ENCODE peak calls at places on chromosome 18, in nine cellular contexts. X, C, R, Y, F, G, Z, S and L are unnamed samples.

GRCh38 chr18:12278765-12279682 is 24.9 kb downstream of the CIDEA start:
- DNase-seq in G (peak; percentile 80), Y (peak; percentile 90), X (peak; percentile 75), R (peak; percentile 82), S (peak; percentile 78), Z (peak; percentile 98), F (peak; percentile 83), C (peak; percentile 59), L (peak; percentile 97)

GRCh38 chr18:71045331-71046065 is 756.7 kb downstream of the SOCS6 start:
- DNase-seq in Z (no peak), X (no peak), Y (no peak), C (no peak), G (no peak), S (no peak), F (no peak), R (no peak), L (no peak)

GRCh38 chr18:74331404-74331803 is 15.8 kb downstream of the C18orf63 start:
- DNase-seq in Y (no peak), F (peak; percentile 32), C (no peak), R (no peak), S (no peak), X (no peak), Z (no peak), G (no peak), L (peak; percentile 13)

GRCh38 chr18:41323044-41323443 is 632.0 kb upstream of the PIK3C3 start:
- DNase-seq in Y (no peak), R (no peak), Z (no peak), S (no peak), F (no peak), C (no peak), X (no peak), G (no peak), L (no peak)

GRCh38 chr18:10190564-10190963 is 263.9 kb upstream of the APCDD1 start:
- DNase-seq in X (no peak), F (no peak), G (no peak), R (no peak), Y (no peak), Z (no peak), S (no peak), C (no peak), L (no peak)

GRCh38 chr18:25896178-25896780 is 194.1 kb downstream of the SS18 start:
- DNase-seq in F (peak; percentile 68), Z (no peak), X (no peak), S (no peak), C (no peak), G (no peak), R (no peak), Y (no peak), L (peak; percentile 29)

GRCh38 chr18:40094441-40094840 is 1860.6 kb upstream of the PIK3C3 start:
- DNase-seq in C (no peak), Y (no peak), S (no peak), G (no peak), X (no peak), Z (no peak), R (no peak), F (no peak), L (no peak)

GRCh38 chr18:74790451-74790850 is 192.8 kb downstream of the ZNF407 start:
- DNase-seq in R (no peak), C (no peak), Z (no peak), Y (no peak), X (no peak), F (no peak), G (no peak), S (no peak), L (no peak)

GRCh38 chr18:54888933-54889332 is 60.7 kb downstream of the RAB27B start:
- DNase-seq in C (no peak), G (no peak), X (no peak), Y (no peak), S (no peak), F (no peak), Z (no peak), R (no peak), L (peak; percentile 27)

GRCh38 chr18:31954349-31954748 is 11.4 kb upstream of the TRAPPC8 start:
- DNase-seq in R (no peak), Y (no peak), F (peak; percentile 63), G (no peak), S (no peak), C (no peak), Z (no peak), X (peak; percentile 27), L (no peak)

GRCh38 chr18:31659574-31660149 is 24.7 kb downstream of the B4GALT6 start:
- DNase-seq in G (no peak), X (no peak), R (no peak), Y (no peak), S (no peak), F (no peak), C (no peak), Z (no peak), L (no peak)

GRCh38 chr18:46622451-46622850 is 34.6 kb downstream of the LOXHD1 start:
- DNase-seq in S (no peak), R (no peak), Y (no peak), G (no peak), C (no peak), F (no peak), Z (no peak), X (no peak), L (no peak)

GRCh38 chr18:46622999-46623398 is 34.0 kb downstream of the LOXHD1 start:
- DNase-seq in S (no peak), R (no peak), X (no peak), G (no peak), Y (no peak), F (no peak), Z (no peak), C (no peak), L (no peak)

GRCh38 chr18:46625069-46625468 is 32.0 kb downstream of the LOXHD1 start:
- DNase-seq in Z (no peak), C (no peak), F (no peak), S (no peak), G (no peak), X (no peak), R (no peak), Y (no peak), L (no peak)

GRCh38 chr18:46623541-46623940 is 33.5 kb downstream of the LOXHD1 start:
- DNase-seq in G (no peak), R (peak; percentile 19), X (no peak), S (no peak), C (no peak), Y (no peak), Z (no peak), F (no peak), L (no peak)

DNA sequence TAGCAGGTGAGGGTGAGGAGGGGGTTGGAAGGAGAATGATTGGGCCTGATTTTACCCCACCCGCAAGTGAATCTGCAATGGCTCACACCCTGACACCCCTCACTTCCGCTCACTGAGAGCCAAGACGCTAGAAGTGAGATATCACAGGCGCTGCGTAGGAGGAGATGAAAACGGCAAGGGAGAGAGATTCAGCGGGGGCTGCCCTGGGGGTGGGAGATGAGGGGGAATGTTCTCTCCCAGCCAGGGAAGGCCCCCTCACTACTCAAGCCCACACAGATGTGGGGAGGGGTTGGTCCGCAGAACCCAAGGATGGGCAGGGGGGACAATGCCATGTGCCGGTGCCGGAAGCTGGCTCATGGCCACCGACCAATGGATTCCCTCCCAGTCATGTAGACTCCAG is 32.9 kb downstream of the LOXHD1 start:
- DNase-seq in R (no peak), X (no peak), F (no peak), C (no peak), G (no peak), Y (no peak), S (no peak), Z (no peak), L (no peak)
- H3K27ac ChIP-seq in R (no peak overlapping the region), X (no peak overlapping the region), F (no peak overlapping the region), C (no peak overlapping the region), G (no peak overlapping the region), Y (no peak overlapping the region), S (no peak overlapping the region), Z (no peak overlapping the region), L (no peak overlapping the region)

DNA sequence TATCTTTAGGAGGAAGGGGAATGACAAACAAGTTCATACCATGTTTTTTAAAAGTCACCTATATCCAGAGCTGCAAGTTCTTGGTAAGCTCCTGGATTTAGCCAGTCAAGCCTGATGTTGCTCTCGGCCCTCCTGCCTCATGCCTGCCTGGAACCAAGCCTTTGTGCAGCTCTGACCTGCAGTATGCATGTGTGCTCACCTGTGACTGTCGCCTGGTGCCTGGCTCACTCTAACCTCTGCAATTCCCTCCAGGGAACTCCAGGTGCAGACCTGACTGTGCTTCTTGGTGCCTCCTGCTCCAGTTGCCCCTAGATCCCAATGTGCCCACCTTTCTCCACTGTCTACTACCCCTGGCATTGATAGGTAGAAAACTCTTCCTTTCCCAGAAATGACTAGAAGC is 85.1 kb upstream of the ZBTB14 start:
- DNase-seq in Z (no peak), C (no peak), R (no peak), S (no peak), F (no peak), G (no peak), X (no peak), Y (no peak), L (no peak)
- TF ChIP-seq CTCF in Z (no peak), C (no peak), R (no peak), S (no peak), F (no peak), G (no peak), X (no peak), Y (no peak), L (no peak)

DNA sequence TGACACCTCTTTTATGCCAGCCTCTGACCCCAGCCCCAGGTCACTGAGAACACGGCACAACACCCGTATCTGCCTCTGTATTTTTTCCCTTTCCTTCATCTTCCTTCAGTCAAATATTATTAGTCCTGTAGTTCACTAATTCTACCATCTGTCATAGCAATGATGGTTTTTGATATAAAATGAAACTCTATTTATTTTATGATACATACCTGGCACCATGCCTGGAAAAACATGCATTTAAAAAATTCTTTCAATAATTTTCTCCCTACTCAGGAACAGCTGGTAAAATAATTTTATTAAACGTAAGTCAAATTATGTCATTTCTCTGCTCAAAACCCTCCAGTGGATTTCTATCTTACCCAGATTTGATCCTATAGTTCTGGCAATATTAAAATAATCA is 224.7 kb downstream of the CDH7 start:
- DNase-seq in Z (no peak), Y (no peak), F (no peak), G (no peak), C (no peak), X (no peak), R (no peak), S (no peak), L (no peak)
- H3K9me3 ChIP-seq in Z (no peaks in the 10 kb centered on the region), Y (no peaks in the 10 kb centered on the region), F (no peaks in the 10 kb centered on the region), G (no peaks in the 10 kb centered on the region), C (no peaks in the 10 kb centered on the region), X (no peaks in the 10 kb centered on the region), R (no peaks in the 10 kb centered on the region), S (no peaks in the 10 kb centered on the region), L (peaks cover 18% of the 10 kb centered on the region)

GRCh38 chr18:27004056-27004829 is 138.7 kb upstream of the AQP4 start:
- DNase-seq in X (no peak), R (no peak), Z (no peak), Y (no peak), F (no peak), C (no peak), S (no peak), G (no peak), L (no peak)

GRCh38 chr18:27005589-27005988 is 140.1 kb upstream of the AQP4 start:
- DNase-seq in C (no peak), X (no peak), S (no peak), Y (no peak), F (peak; percentile 9), G (no peak), R (no peak), Z (no peak), L (no peak)

DNA sequence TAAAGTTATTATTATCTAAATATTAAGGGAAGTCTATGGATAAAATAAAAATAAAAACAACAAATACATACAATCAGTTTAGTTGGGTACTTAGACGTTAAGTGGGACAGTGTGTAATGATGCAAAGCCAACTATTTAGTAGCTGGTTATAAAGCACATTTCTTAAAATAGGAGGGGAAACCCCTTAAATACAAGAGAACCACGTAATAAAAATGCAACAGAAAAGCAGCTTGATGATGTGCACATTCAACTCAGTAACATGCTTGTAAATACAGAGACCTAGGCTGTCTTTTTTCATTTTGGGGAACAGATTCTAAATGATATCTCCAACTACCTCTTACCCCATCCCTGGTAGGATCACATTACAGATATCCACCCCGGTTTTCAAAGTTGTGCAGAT is 134.3 kb upstream of the AQP4 start:
- DNase-seq in Z (no peak), F (no peak), Y (no peak), X (no peak), S (no peak), G (no peak), R (no peak), C (no peak), L (no peak)
- H3K27ac ChIP-seq in Z (no peak overlapping the region), F (no peak overlapping the region), Y (no peak overlapping the region), X (no peak overlapping the region), S (no peak overlapping the region), G (no peak overlapping the region), R (no peak overlapping the region), C (no peak overlapping the region), L (no peak overlapping the region)